ENCODE peak calls at places on chromosome 15, in six cellular contexts. E, Y, M, H, U and P are unnamed samples.

GRCh38 chr15:90902996-90903732 is at the start of gene MAN2A2:
- DNase-seq in E (no peak), Y (peak), M (peak), H (no peak), U (peak), P (no peak)

GRCh38 chr15:85485956-85486567 is 105.7 kb downstream of the AKAP13 start:
- DNase-seq in E (no peak), Y (peak), M (peak), H (no peak), U (peak), P (no peak)

GRCh38 chr15:90075420-90076289 is 26.6 kb downstream of the IDH2 start:
- DNase-seq in E (peak), Y (peak), M (peak), H (no peak), U (no peak), P (no peak)

GRCh38 chr15:66734961-66735908 is 33.2 kb downstream of the SMAD6 start:
- DNase-seq in E (no peak), Y (no peak), M (no peak), H (no peak), U (no peak), P (no peak)

GRCh38 chr15:97961067-97961954 is 808 bp downstream of the ARRDC4 start:
- DNase-seq in E (no peak), Y (no peak), M (peak), H (no peak), U (peak), P (no peak)

GRCh38 chr15:79084308-79084968 is 6.1 kb downstream of the RASGRF1 start:
- DNase-seq in E (no peak), Y (no peak), M (no peak), H (no peak), U (no peak), P (no peak)

GRCh38 chr15:96340611-96341464 is 10.3 kb downstream of the NR2F2 start:
- DNase-seq in E (no peak), Y (peak), M (peak), H (no peak), U (peak), P (no peak)

GRCh38 chr15:64842986-64843561 is 1.4 kb downstream of the PLEKHO2 start:
- DNase-seq in E (no peak), Y (peak), M (no peak), H (no peak), U (peak), P (no peak)

GRCh38 chr15:57135800-57136199 is 217.4 kb downstream of the TCF12 start:
- DNase-seq in E (no peak), Y (no peak), M (no peak), H (no peak), U (no peak), P (no peak)

GRCh38 chr15:75451202-75451673 is 252 bp downstream of the SIN3A start:
- DNase-seq in E (no peak), Y (no peak), M (no peak), H (no peak), U (no peak), P (no peak)

GRCh38 chr15:75451674-75452363 is at the start of gene SIN3A:
- DNase-seq in E (peak), Y (peak), M (peak), H (peak), U (peak), P (peak)

GRCh38 chr15:75452364-75452967 is 976 bp upstream of the SIN3A start:
- DNase-seq in E (no peak), Y (peak), M (peak), H (no peak), U (peak), P (no peak)

GRCh38 chr15:75449585-75450306 is 1.7 kb downstream of the SIN3A start:
- DNase-seq in E (no peak), Y (no peak), M (no peak), H (no peak), U (peak), P (no peak)

DNA sequence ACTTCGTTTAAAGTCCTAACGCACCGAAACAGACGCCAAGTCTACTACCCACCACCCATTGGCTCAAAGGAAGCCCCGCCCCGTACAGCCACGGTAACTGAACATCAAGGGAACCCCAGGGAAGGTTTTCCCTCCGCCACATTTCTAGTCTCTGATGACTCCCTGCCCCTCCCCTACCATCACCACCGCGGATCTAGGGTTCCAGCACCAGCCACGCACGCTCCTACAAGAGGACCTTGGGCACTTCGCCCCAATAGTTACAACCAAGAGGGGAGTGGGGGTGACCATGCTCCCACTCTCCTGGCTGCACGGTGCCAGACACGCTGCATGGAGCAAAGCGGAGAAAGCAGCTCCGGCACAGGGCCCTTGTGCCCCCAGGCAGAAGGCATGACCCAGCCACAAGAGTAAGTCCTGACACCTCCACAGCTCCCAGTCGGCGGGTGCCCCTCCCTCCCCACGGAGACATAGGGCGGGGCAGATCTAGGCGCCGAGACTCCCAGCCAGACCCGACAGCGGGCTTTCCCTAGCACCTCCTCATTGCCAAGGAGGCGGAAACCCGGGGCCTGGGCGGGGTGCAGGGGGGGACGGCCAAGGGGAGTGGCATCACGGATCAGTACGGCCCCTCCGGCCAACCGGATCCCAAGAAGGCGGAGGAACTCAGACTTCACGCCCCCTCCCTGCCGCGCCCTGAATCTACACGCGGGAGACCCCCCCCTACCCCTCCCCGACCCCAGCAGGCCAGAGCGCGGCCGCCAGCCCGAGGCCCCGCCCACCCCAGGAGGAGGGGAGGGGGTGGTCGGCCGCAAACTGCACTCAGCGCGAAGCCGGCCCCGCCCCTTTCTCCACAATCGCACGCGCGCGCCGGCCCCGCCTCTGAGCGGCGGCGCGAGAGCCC is 936 bp downstream of the SIN3A start:
- DNase-seq in E (peak), Y (peak), M (peak), H (peak), U (peak), P (no peak)
- TF ChIP-seq CTCF in E (no peak), Y (no peak), M (no peak), H (no peak), U (no peak), P (no peak)

GRCh38 chr15:67927501-67928156 is 87.8 kb upstream of the RNU6-1 start:
- DNase-seq in E (peak), Y (peak), M (peak), H (no peak), U (peak), P (peak)
- H3K4me3 ChIP-seq in E (no peak), Y (no peak), M (no peak), H (no peak), U (no peak), P (no peak)

GRCh38 chr15:52331490-52332240 is 36.1 kb upstream of the MYO5C start:
- DNase-seq in E (no peak), Y (peak), M (peak), H (peak), U (no peak), P (no peak)
- TF ChIP-seq CTCF in E (peak), Y (peak), M (peak), H (peak), U (no peak), P (peak)

GRCh38 chr15:70023064-70023768 is 74.5 kb downstream of the TLE3 start:
- DNase-seq in E (peak), Y (peak), M (peak), H (peak), U (peak), P (peak)
- H3K4me3 ChIP-seq in E (no peak), Y (no peak), M (no peak), H (no peak), U (no peak), P (no peak)

DNA sequence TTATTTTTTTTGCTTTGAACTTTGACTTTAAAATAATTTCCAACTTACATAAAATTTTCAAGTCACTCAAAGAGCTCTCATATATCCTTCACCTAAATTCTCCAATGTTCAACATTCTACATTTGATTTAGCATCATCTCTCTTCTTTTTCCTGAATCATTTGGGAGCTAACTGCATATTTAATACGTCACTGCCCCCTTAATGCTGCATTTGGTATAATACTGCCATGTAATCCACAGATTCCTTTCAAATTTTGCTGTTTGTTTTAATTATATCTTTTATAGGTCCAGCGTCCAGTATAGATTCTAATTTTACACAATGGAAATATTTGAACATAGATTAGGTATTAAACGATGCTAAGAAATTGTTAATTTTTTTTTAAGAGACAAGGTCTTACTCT is 2.3 kb upstream of the EIF2AK4 start:
- DNase-seq in E (no peak), Y (no peak), M (no peak), H (no peak), U (no peak), P (no peak)
- TF ChIP-seq CTCF in E (no peak), Y (peak), M (no peak), H (peak), U (no peak), P (no peak)

GRCh38 chr15:20340331-20340811 is 201.2 kb downstream of the GOLGA6L6 start:
- DNase-seq in E (no peak), Y (no peak), M (peak), H (no peak), U (peak), P (no peak)
- H3K4me3 ChIP-seq in E (no peak), Y (no peak), M (no peak), H (no peak), U (no peak), P (no peak)

GRCh38 chr15:46304320-46304719 is 669.5 kb downstream of the SQOR start:
- DNase-seq in E (no peak), Y (no peak), M (peak), H (no peak), U (no peak), P (no peak)
- TF ChIP-seq CTCF in E (peak), Y (peak), M (peak), H (peak), U (no peak), P (peak)